ENCODE peak calls at places on chromosomes 12 and 14, in five cellular contexts. N, D, P, T and I are unnamed samples.

GRCh38 chr12:113655479-113655878 is 183.8 kb upstream of the LHX5 start:
- DNase-seq in N (no peak), D (no peak), P (no peak), T (no peak), I (no peak)

GRCh38 chr12:44019118-44019517 is 183.2 kb downstream of the TMEM117 start:
- DNase-seq in N (no peak), D (no peak), P (no peak), T (no peak), I (no peak)

GRCh38 chr14:100770605-100771120 is 44.0 kb downstream of the DLK1 start:
- DNase-seq in N (no peak), D (no peak), P (no peak), T (peak), I (no peak)

GRCh38 chr12:118188690-118189371 is 52.9 kb downstream of the PEBP1 start:
- DNase-seq in N (no peak), D (no peak), P (peak), T (no peak), I (peak)

GRCh38 chr12:92134638-92135274 is 10.9 kb downstream of the BTG1 start:
- DNase-seq in N (no peak), D (no peak), P (no peak), T (no peak), I (no peak)

GRCh38 chr12:47990351-47991105 is 13.7 kb downstream of the COL2A1 start:
- DNase-seq in N (peak), D (no peak), P (no peak), T (no peak), I (no peak)

GRCh38 chr12:53516758-53517455 is 9.6 kb upstream of the NPFF start:
- DNase-seq in N (no peak), D (no peak), P (no peak), T (no peak), I (no peak)

GRCh38 chr12:113051759-113052158 is 4.8 kb upstream of the DTX1 start:
- DNase-seq in N (no peak), D (no peak), P (no peak), T (no peak), I (no peak)

GRCh38 chr14:104450811-104451401 is 128.7 kb upstream of the C14orf180 start:
- DNase-seq in N (peak), D (no peak), P (no peak), T (peak), I (no peak)

GRCh38 chr14:104731249-104731924 is 7.4 kb downstream of the ADSS1 start:
- DNase-seq in N (no peak), D (no peak), P (no peak), T (no peak), I (no peak)

GRCh38 chr14:82796081-82796480 is 1262.4 kb upstream of the SEL1L start:
- DNase-seq in N (no peak), D (no peak), P (no peak), T (no peak), I (no peak)

GRCh38 chr14:99881011-99881410 is 87.8 kb downstream of the EML1 start:
- DNase-seq in N (no peak), D (no peak), P (peak), T (no peak), I (no peak)

GRCh38 chr14:101853455-101854018 is 92.0 kb downstream of the PPP2R5C start:
- DNase-seq in N (no peak), D (no peak), P (no peak), T (no peak), I (no peak)

GRCh38 chr14:101855958-101856357 is 94.4 kb downstream of the PPP2R5C start:
- DNase-seq in N (no peak), D (no peak), P (no peak), T (no peak), I (no peak)

GRCh38 chr14:101851716-101852395 is 90.3 kb downstream of the PPP2R5C start:
- DNase-seq in N (no peak), D (no peak), P (no peak), T (no peak), I (no peak)

GRCh38 chr14:101852785-101853184 is 91.3 kb downstream of the PPP2R5C start:
- DNase-seq in N (no peak), D (no peak), P (no peak), T (no peak), I (no peak)

GRCh38 chr14:101854366-101854765 is 92.9 kb downstream of the PPP2R5C start:
- DNase-seq in N (no peak), D (peak), P (no peak), T (no peak), I (no peak)
- H3K27ac ChIP-seq in N (no peak), D (peak), P (no peak), T (no peak), I (peak)

DNA sequence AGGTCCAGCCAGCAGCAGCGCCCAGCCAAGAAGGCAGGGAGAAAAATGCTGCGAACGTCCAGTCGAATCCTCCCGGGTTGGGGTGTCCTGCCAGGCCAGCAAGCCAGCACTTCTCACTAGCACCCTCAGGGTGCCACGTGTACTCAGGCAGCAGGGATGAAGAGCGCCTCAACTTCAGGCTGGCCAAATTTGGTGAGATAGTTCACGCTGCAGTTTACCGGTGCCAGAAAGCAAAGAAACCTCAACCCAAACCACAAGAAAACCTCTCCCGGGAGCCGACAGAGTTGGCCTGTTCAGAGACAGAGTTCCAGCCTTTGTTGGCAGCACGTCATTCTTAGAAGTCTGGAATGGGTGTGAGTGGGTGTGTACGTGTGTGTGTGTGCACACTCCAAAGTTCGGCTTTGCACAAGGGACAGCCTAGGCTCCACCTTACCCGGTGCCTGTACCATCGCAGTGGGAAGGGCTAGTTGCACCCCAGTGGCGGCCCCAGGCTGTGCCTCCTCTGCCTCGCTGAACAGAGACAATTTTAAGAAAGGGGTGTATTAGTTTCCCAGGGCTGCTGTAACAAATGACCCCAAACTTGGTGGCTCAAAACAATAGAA is 42.1 kb downstream of the ELK3 start:
- DNase-seq in N (no peak), D (no peak), P (peak), T (peak), I (peak)
- TF ChIP-seq CTCF in N (no peak), D (no peak), P (no peak), T (no peak), I (no peak)

DNA sequence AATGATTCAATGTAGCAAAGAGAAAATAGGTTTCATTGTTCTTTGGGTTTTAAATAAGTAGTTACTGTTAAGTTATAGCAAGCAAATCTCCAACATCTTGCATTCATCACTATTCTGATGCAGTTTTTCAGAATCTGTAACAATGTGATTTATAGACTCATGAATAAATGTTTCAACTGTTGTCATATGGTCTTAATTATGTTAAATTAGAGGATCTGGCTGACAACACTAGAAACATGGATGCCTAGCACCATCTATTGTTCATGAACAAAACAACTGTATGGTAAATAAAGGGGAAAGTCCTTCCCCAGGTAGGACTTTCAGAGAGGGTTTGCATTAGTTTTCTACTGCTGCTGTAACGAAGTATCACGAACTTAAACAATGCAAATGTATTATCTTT is 167.9 kb downstream of the BCAT1 start:
- DNase-seq in N (no peak), D (no peak), P (no peak), T (no peak), I (no peak)
- H3K27ac ChIP-seq in N (no peak), D (no peak), P (no peak), T (no peak), I (no peak)

DNA sequence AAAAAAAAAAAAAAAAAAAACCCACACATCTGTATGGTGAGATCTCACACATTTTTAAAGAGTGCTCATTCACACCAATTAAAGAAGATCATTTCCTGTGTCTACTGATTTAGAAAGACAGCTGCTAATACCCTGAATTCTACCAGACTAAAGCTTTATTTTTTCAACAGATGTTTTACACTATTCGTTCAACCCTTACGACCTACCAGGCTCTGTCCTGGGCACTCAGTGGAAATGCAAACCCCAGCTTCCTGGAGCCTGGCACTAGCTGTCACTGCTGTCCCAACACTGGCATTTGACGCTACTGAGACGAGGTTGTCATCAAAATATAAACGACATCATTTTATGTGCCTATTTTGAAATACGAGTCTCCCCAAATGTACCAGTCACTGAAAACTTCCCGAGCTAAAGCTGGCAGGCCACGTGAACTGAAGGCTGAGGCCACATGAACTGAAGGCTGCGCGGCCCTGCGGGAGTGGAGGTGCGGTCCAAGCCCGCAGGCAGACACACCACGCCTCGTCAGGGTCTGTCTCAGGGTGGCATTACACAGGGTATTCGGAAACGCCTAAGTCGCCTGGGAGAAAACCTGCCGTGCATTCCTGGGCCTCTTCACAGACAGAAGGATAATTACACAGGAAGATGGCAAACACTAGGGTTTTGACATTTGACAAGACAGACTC is 27.2 kb downstream of the SLC15A4 start:
- DNase-seq in N (no peak), D (no peak), P (no peak), T (no peak), I (no peak)
- TF ChIP-seq CTCF in N (no peak), D (no peak), P (no peak), T (no peak), I (no peak)

GRCh38 chr12:50690923-50691322 is 73.0 kb upstream of the ATF1 start:
- DNase-seq in N (no peak), D (no peak), P (no peak), T (no peak), I (peak)
- H3K27ac ChIP-seq in N (no peak), D (no peak), P (no peak), T (no peak), I (peak)

DNA sequence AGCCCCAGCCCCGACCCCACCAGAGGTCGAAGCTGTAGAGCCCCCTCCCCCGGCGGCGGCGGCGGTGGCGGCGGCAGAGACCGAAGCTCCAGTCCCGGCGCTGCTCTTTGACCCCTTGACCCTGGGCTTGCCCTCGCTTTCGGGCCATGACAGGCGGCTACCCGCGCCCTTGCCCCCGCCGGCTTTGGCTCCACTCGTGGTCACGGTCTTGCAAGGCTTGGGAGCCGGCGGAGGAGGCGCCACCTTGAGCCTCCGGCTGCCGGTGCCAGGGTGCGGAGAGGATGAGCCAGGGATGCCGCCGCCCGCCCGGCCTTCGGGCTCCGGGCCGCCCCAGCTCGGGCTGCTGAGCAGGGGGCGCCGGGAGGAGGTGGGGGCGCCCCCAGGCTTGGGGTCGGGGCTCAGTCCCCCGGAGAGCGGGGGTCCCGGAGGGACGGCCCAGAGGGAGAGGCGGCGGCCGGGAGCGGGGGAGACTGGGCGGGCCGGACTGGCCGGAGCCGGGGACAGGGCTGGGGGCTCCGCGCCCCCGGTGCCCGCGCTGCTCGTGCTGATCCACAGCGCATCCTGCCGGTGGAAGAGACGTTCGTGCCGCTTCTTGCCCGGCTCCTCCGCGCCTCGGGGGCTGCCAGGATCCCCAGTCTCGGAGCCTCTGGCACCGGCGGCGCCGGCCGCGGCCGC is 938 bp downstream of the AGAP2 start:
- DNase-seq in N (no peak), D (no peak), P (no peak), T (no peak), I (no peak)
- TF ChIP-seq CTCF in N (no peak), D (peak), P (no peak), T (peak), I (peak)

DNA sequence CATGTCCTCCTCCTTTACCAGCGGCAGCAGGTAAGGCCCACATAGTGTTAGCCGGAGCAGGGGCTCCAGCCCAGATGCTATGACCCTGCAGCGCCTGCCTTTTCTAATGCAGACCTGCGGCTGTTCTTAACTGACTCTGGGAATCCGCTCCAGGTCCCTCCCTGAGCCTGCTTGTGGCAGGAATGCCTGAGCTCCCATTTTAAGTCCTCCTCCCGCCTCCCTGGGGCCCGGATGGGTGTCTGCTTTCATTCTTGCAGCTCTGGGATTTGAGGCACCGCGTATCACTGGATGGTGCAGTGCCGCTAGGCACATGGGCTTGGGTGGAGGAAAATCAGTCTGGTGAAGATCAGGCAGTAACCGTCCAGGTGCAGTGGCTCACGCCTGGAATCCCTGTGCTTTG is 7.6 kb downstream of the TSPAN9 start:
- DNase-seq in N (no peak), D (no peak), P (no peak), T (no peak), I (peak)
- H3K27ac ChIP-seq in N (peak), D (no peak), P (peak), T (no peak), I (peak)